ENCODE peak calls at places on chromosomes 3 and 15, in six cellular contexts. K, T, J, H, W and O are unnamed samples.

GRCh38 chr3:63042866-63043265 is 167.7 kb upstream of the CADPS start:
- DNase-seq in K (no peak), T (no peak), J (no peak), H (no peak), W (no peak), O (no peak)

GRCh38 chr15:39642011-39642640 is 61.2 kb downstream of the THBS1 start:
- DNase-seq in K (no peak), T (peak), J (no peak), H (no peak), W (no peak), O (peak)

GRCh38 chr3:147775816-147776530 is 366.8 kb downstream of the ZIC1 start:
- DNase-seq in K (no peak), T (peak), J (no peak), H (no peak), W (no peak), O (no peak)

GRCh38 chr15:99073008-99073714 is 31.7 kb upstream of the SYNM start:
- DNase-seq in K (no peak), T (peak), J (no peak), H (no peak), W (no peak), O (peak)

GRCh38 chr3:53702776-53703175 is 143.4 kb downstream of the CHDH start:
- DNase-seq in K (no peak), T (no peak), J (no peak), H (no peak), W (no peak), O (no peak)

GRCh38 chr15:63556736-63557135 is 40.5 kb upstream of the FBXL22 start:
- DNase-seq in K (no peak), T (no peak), J (no peak), H (no peak), W (no peak), O (no peak)

GRCh38 chr15:52780172-52780980 is 9.8 kb downstream of the ONECUT1 start:
- DNase-seq in K (peak), T (peak), J (peak), H (no peak), W (peak), O (peak)

GRCh38 chr3:8488877-8489865 is 12.5 kb upstream of the LMCD1 start:
- DNase-seq in K (no peak), T (peak), J (no peak), H (no peak), W (no peak), O (no peak)

GRCh38 chr15:61069369-61070075 is 159.6 kb downstream of the RORA start:
- DNase-seq in K (no peak), T (no peak), J (no peak), H (no peak), W (no peak), O (peak)

GRCh38 chr3:16536996-16537395 is 23.5 kb upstream of the RFTN1 start:
- DNase-seq in K (no peak), T (no peak), J (no peak), H (no peak), W (no peak), O (no peak)

GRCh38 chr3:98657429-98657828 is 64.0 kb upstream of the CPOX start:
- DNase-seq in K (peak), T (no peak), J (no peak), H (peak), W (peak), O (no peak)

GRCh38 chr3:67788396-67788795 is 134.0 kb upstream of the SUCLG2 start:
- DNase-seq in K (no peak), T (no peak), J (no peak), H (no peak), W (no peak), O (no peak)

GRCh38 chr3:13023251-13024055 is 49.8 kb downstream of the IQSEC1 start:
- DNase-seq in K (no peak), T (no peak), J (no peak), H (no peak), W (no peak), O (peak)

GRCh38 chr15:64344651-64345262 is 11.2 kb downstream of the CSNK1G1 start:
- DNase-seq in K (no peak), T (peak), J (no peak), H (no peak), W (no peak), O (peak)

GRCh38 chr3:158701666-158702065 is 29.2 kb upstream of the LXN start:
- DNase-seq in K (no peak), T (peak), J (no peak), H (no peak), W (no peak), O (peak)

GRCh38 chr15:39574416-39574815 is 6.5 kb upstream of the THBS1 start:
- DNase-seq in K (no peak), T (peak), J (no peak), H (no peak), W (no peak), O (no peak)

GRCh38 chr3:106206165-106206564 is 337.4 kb upstream of the CBLB start:
- DNase-seq in K (peak), T (peak), J (peak), H (no peak), W (no peak), O (peak)

GRCh38 chr3:197468167-197468566 is 87.6 kb downstream of the BDH1 start:
- DNase-seq in K (no peak), T (peak), J (no peak), H (no peak), W (no peak), O (no peak)

GRCh38 chr15:99454941-99455795 is 110.6 kb upstream of the MEF2A start:
- DNase-seq in K (no peak), T (peak), J (peak), H (no peak), W (no peak), O (peak)

GRCh38 chr15:69573815-69574472 is 121.3 kb downstream of the RPLP1 start:
- DNase-seq in K (peak), T (peak), J (no peak), H (no peak), W (no peak), O (peak)

GRCh38 chr15:100863406-100864198 is 16.0 kb upstream of the ALDH1A3 start:
- DNase-seq in K (no peak), T (peak), J (no peak), H (no peak), W (no peak), O (peak)

GRCh38 chr3:190101320-190102117 is 19.2 kb downstream of the P3H2 start:
- DNase-seq in K (no peak), T (peak), J (no peak), H (no peak), W (no peak), O (peak)

GRCh38 chr3:13844286-13844685 is 35.6 kb downstream of the WNT7A start:
- DNase-seq in K (no peak), T (no peak), J (no peak), H (no peak), W (no peak), O (no peak)